ENCODE peak calls at places on chromosomes 13 and 19, in seven cellular contexts. W is suprapubic skin, I is colonic mucosa, G is NCI-H774, H is T-helper 1 cell, J is amniotic stem cell, B is GM20000. C is an unnamed sample.

GRCh38 chr13:81031996-81032395 is 691.1 kb upstream of the SPRY2 start:
- DNase-seq in B (no peak), W (no peak), G (no peak), J (no peak), I (no peak), H (no peak), C (no peak)

GRCh38 chr13:48006396-48006795 is 5.3 kb upstream of the SUCLA2 start:
- DNase-seq in J (no peak), H (no peak), B (no peak), W (no peak), I (no peak), G (no peak), C (no peak)

GRCh38 chr13:110344320-110344719 is 37.2 kb downstream of the COL4A2 start:
- DNase-seq in J (no peak), B (no peak), I (no peak), H (no peak), W (no peak), G (no peak), C (no peak)

GRCh38 chr13:31631071-31631470 is 108.3 kb upstream of the RXFP2 start:
- DNase-seq in B (no peak), W (no peak), I (no peak), H (no peak), J (no peak), G (no peak), C (no peak)

GRCh38 chr19:18611327-18612050 is 1.2 kb upstream of the TMEM59L start:
- DNase-seq in I (no peak), G (no peak), W (no peak), J (no peak), H (no peak), B (peak), C (no peak)

GRCh38 chr19:44260343-44260681 is 626 bp downstream of the ZNF233 start:
- DNase-seq in W (no peak), B (peak), J (no peak), H (no peak), G (no peak), I (peak), C (no peak)

GRCh38 chr19:34276614-34277013 is 22.3 kb downstream of the GARRE1 start:
- DNase-seq in H (no peak), W (no peak), I (no peak), G (no peak), B (no peak), J (no peak), C (no peak)

GRCh38 chr19:35940839-35941238 is 4.7 kb downstream of the LRFN3 start:
- DNase-seq in B (no peak), G (no peak), H (no peak), I (no peak), J (no peak), W (no peak), C (no peak)

GRCh38 chr13:110542311-110542796 is 19.2 kb downstream of the RAB20 start:
- DNase-seq in J (no peak), G (no peak), B (no peak), H (no peak), W (no peak), I (no peak), C (no peak)

GRCh38 chr13:38688674-38689073 is 1.8 kb downstream of the FREM2 start:
- DNase-seq in I (no peak), H (no peak), B (no peak), W (no peak), J (no peak), G (no peak), C (no peak)